ENCODE peak calls at places on chromosome 11, in five cellular contexts. Q is HepG2, Y is tibial nerve, K is ovary, O is stomach. B is an unnamed sample.

GRCh38 chr11:78031629-78032028 is 8.6 kb upstream of the KCTD14 start:
- DNase-seq in Q (peak; percentile 43), Y (no peak), K (no peak), O (no peak), B (no peak)

GRCh38 chr11:17531818-17532131 is 12.4 kb downstream of the USH1C start:
- DNase-seq in Q (peak; percentile 33), Y (no peak), K (no peak), O (no peak), B (no peak)

GRCh38 chr11:73325036-73325981 is 17.2 kb downstream of the ARHGEF17 start:
- DNase-seq in Q (peak; percentile 66), Y (no peak), K (no peak), O (no peak), B (no peak)

GRCh38 chr11:73168925-73169579 is 26.9 kb upstream of the FCHSD2 start:
- DNase-seq in Q (peak; percentile 58), Y (no peak), K (no peak), O (no peak), B (no peak)

GRCh38 chr11:37500425-37500824 is 902.4 kb upstream of the RAG2 start:
- DNase-seq in Q (no peak), Y (no peak), K (no peak), O (no peak), B (no peak)

GRCh38 chr11:70570693-70571395 is 172.5 kb downstream of the CTTN start:
- DNase-seq in Q (no peak), Y (no peak), K (no peak), O (no peak), B (no peak)

GRCh38 chr11:70699294-70700221 is 301.2 kb downstream of the CTTN start:
- DNase-seq in Q (peak; percentile 46), Y (no peak), K (no peak), O (no peak), B (no peak)

GRCh38 chr11:940496-941135 is 14.9 kb downstream of the AP2A2 start:
- DNase-seq in Q (no peak), Y (no peak), K (no peak), O (no peak), B (no peak)

GRCh38 chr11:71221851-71222250 is 30.5 kb downstream of the SHANK2 start:
- DNase-seq in Q (no peak), Y (peak; percentile 3), K (no peak), O (no peak), B (no peak)

GRCh38 chr11:111330234-111330893 is 32.0 kb downstream of the POU2AF3 start:
- DNase-seq in Q (peak; percentile 42), Y (no peak), K (no peak), O (no peak), B (no peak)

GRCh38 chr11:9092846-9093778 is 1.7 kb upstream of the SCUBE2 start:
- DNase-seq in Q (no peak), Y (no peak), K (no peak), O (no peak), B (no peak)

GRCh38 chr11:46918778-46919513 is 596 bp upstream of the LRP4 start:
- DNase-seq in Q (no peak), Y (no peak), K (no peak), O (no peak), B (no peak)

GRCh38 chr11:134071766-134072403 is 3.0 kb downstream of the JAM3 start:
- DNase-seq in Q (no peak), Y (no peak), K (no peak), O (no peak), B (no peak)

GRCh38 chr11:94544582-94544831 is 786 bp downstream of the FUT4 start:
- DNase-seq in Q (no peak), Y (no peak), K (no peak), O (no peak), B (no peak)

GRCh38 chr11:126135182-126136176 is 72.8 kb upstream of the CDON start:
- DNase-seq in Q (peak; percentile 32), Y (no peak), K (no peak), O (no peak), B (no peak)

DNA sequence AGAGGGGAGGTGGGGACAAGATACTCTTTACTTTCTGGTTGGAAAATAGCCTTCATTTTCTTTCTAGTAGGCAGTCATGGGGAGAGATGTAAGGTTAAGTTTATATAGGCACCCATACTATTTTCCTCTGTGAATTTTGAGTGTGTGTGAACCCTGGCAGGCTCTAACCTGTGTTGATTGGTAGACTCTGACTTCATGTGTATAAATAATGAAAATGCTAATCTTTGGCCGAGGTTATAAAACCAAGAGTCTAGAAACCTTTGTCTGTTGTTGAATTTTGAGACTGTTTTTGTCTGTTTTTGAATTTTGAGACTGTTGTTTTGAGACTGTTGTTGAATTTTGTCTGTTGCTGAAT is 14.0 kb downstream of the TRIM44 start:
- DNase-seq in Q (no peak), Y (no peak), K (no peak), O (no peak), B (no peak)
- H3K36me3 ChIP-seq in Q (no peaks in the 10 kb centered on the region), Y (no peaks in the 10 kb centered on the region), K (no peaks in the 10 kb centered on the region), O (no peaks in the 10 kb centered on the region), B (no peaks in the 10 kb centered on the region)

GRCh38 chr11:96197801-96198465 is 145.1 kb downstream of the MAML2 start:
- DNase-seq in Q (no peak), Y (no peak), K (no peak), O (no peak), B (no peak)
- TF ChIP-seq EP300 in Q (no peak), Y (no peak), K (no peak), O (no peak), B (no peak)

GRCh38 chr11:65213322-65214211 is 31.8 kb downstream of the CAPN1 start:
- DNase-seq in Q (no peak), Y (no peak), K (no peak), O (peak; percentile 24), B (no peak)

GRCh38 chr11:65212226-65212801 is 30.6 kb downstream of the CAPN1 start:
- DNase-seq in Q (no peak), Y (no peak), K (no peak), O (no peak), B (no peak)

GRCh38 chr11:65215441-65216076 is 33.8 kb downstream of the CAPN1 start:
- DNase-seq in Q (no peak), Y (no peak), K (no peak), O (peak; percentile 16), B (peak; percentile 78)

GRCh38 chr11:65216830-65217229 is 35.1 kb downstream of the CAPN1 start:
- DNase-seq in Q (no peak), Y (no peak), K (no peak), O (no peak), B (peak; percentile 62)

GRCh38 chr11:65214212-65214845 is 32.6 kb downstream of the CAPN1 start:
- DNase-seq in Q (no peak), Y (no peak), K (no peak), O (peak; percentile 21), B (no peak)
- H3K36me3 ChIP-seq in Q (peaks cover 7% of the 10 kb centered on the region), Y (peaks cover 16% of the 10 kb centered on the region), K (no peaks in the 10 kb centered on the region), O (peaks cover 31% of the 10 kb centered on the region), B (peaks cover 29% of the 10 kb centered on the region)

GRCh38 chr11:68271781-68272608 is at the start of gene C11orf24:
- DNase-seq in Q (peak; percentile 84), Y (peak; percentile 90), K (peak; percentile 95), O (peak; percentile 96), B (peak; percentile 95)
- TF ChIP-seq EP300 in Q (peak; percentile 12), Y (peak; percentile 78), K (no peak), O (no peak), B (no peak)

DNA sequence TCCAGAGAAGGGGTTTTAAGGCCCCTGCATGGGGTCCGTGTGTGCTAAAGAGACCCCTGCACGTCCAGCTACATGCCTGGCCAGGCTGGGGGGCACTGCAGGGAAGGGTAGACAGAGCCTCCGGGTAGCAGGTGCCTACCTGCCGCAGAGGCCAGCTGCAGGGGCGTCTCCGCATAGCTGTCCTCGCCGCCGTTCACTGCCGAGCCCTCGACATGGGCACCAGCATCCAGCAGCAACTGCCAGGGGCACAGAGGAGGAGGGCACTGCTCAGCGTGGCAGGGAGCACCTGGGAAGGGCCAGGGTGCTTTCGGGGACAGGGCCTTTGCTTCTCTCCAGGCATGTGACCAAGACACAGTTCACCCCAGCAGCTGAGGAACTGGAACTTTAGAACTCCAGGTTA is 59.7 kb downstream of the NAT10 start:
- DNase-seq in Q (no peak), Y (no peak), K (no peak), O (no peak), B (no peak)
- H3K36me3 ChIP-seq in Q (peaks cover 48% of the 10 kb centered on the region), Y (no peaks in the 10 kb centered on the region), K (no peaks in the 10 kb centered on the region), O (peaks cover 5% of the 10 kb centered on the region), B (peaks cover 10% of the 10 kb centered on the region)

GRCh38 chr11:120925944-120926343 is 98.0 kb upstream of the TBCEL start:
- DNase-seq in Q (no peak), Y (no peak), K (no peak), O (no peak), B (no peak)
- TF ChIP-seq EP300 in Q (no peak), Y (no peak), K (no peak), O (no peak), B (no peak)

GRCh38 chr11:114314096-114314495 is 17.9 kb downstream of the NNMT start:
- DNase-seq in Q (no peak), Y (no peak), K (no peak), O (no peak), B (no peak)
- H3K36me3 ChIP-seq in Q (no peaks in the 10 kb centered on the region), Y (no peaks in the 10 kb centered on the region), K (no peaks in the 10 kb centered on the region), O (peaks cover 35% of the 10 kb centered on the region), B (peaks cover 20% of the 10 kb centered on the region)

GRCh38 chr11:57325735-57326048 is 940 bp upstream of the TNKS1BP1 start:
- DNase-seq in Q (no peak), Y (peak; percentile 42), K (no peak), O (peak; percentile 80), B (no peak)
- TF ChIP-seq EP300 in Q (no peak), Y (peak; percentile 30), K (no peak), O (peak; percentile 76), B (no peak)

B was measured in suprapubic skin.